ENCODE peak calls at places on chromosomes 5 and 9, in five cellular contexts. J is MM.1S, P is HCT116, H is K562, C is fibroblast of lung. T is an unnamed sample.

GRCh38 chr9:130189840-130190239 is 17.6 kb downstream of the NCS1 start:
- DNase-seq in J (no peak), C (peak), P (no peak), H (no peak), T (no peak)

GRCh38 chr5:3195991-3196390 is 399.6 kb upstream of the IRX1 start:
- DNase-seq in H (no peak), J (no peak), C (no peak), P (no peak), T (peak)

GRCh38 chr9:71675857-71676165 is 92.5 kb downstream of the CEMIP2 start:
- DNase-seq in H (no peak), C (no peak), P (no peak), J (no peak), T (no peak)

GRCh38 chr5:123807177-123807900 is 295.4 kb downstream of the CSNK1G3 start:
- DNase-seq in J (no peak), H (no peak), C (no peak), P (no peak), T (peak)

GRCh38 chr5:10678236-10678635 is 82.8 kb downstream of the DAP start:
- DNase-seq in P (no peak), H (no peak), J (no peak), C (peak), T (no peak)

GRCh38 chr5:17185776-17186175 is 31.7 kb upstream of the BASP1 start:
- DNase-seq in H (no peak), P (no peak), J (no peak), C (peak), T (no peak)

GRCh38 chr9:27880640-27881039 is 307.4 kb upstream of the C9orf72 start:
- DNase-seq in C (no peak), P (no peak), H (no peak), J (no peak), T (no peak)

GRCh38 chr5:36683821-36684434 is 77.5 kb downstream of the SLC1A3 start:
- DNase-seq in H (no peak), J (no peak), C (no peak), P (no peak), T (peak)

GRCh38 chr5:33721491-33722245 is 170.1 kb downstream of the ADAMTS12 start:
- DNase-seq in C (peak), J (no peak), P (no peak), H (no peak), T (no peak)

GRCh38 chr5:132294728-132295504 is 722 bp downstream of the SLC22A4 start:
- DNase-seq in P (peak), J (peak), H (peak), C (peak), T (peak)

GRCh38 chr9:10265102-10265708 is 347.6 kb downstream of the PTPRD start:
- DNase-seq in P (no peak), H (no peak), J (no peak), C (peak), T (no peak)

GRCh38 chr5:159878988-159879471 is 37.3 kb upstream of the ADRA1B start:
- DNase-seq in H (peak), J (no peak), P (no peak), C (peak), T (peak)

GRCh38 chr9:135410831-135411473 is 68.6 kb upstream of the PPP1R26 start:
- DNase-seq in J (no peak), H (no peak), P (no peak), C (no peak), T (peak)

GRCh38 chr5:169094586-169095409 is 206.1 kb downstream of the SLIT3 start:
- DNase-seq in P (no peak), H (no peak), C (peak), J (no peak), T (no peak)

GRCh38 chr9:135387976-135388375 is 91.6 kb upstream of the PPP1R26 start:
- DNase-seq in H (no peak), J (no peak), P (no peak), C (no peak), T (no peak)

GRCh38 chr5:151799407-151799806 is 27.7 kb downstream of the G3BP1 start:
- DNase-seq in C (peak), H (no peak), J (no peak), P (no peak), T (no peak)

GRCh38 chr5:59001154-59001553 is 418.3 kb downstream of the RAB3C start:
- DNase-seq in P (no peak), C (no peak), J (no peak), H (no peak), T (no peak)

GRCh38 chr5:76682395-76682794 is 33.5 kb upstream of the F2R start:
- DNase-seq in J (no peak), H (no peak), C (no peak), P (no peak), T (no peak)

GRCh38 chr5:121315786-121316185 is 535.9 kb upstream of the FTMT start:
- DNase-seq in C (no peak), P (no peak), H (no peak), J (no peak), T (no peak)

GRCh38 chr9:33408087-33408486 is 5.7 kb upstream of the AQP7 start:
- DNase-seq in J (no peak), P (no peak), H (no peak), C (no peak), T (no peak)

GRCh38 chr5:143154495-143155375 is 248.8 kb downstream of the NR3C1 start:
- DNase-seq in J (no peak), P (no peak), C (peak), H (no peak), T (peak)

GRCh38 chr5:78562719-78563330 is 85.7 kb downstream of the LHFPL2 start:
- DNase-seq in H (no peak), P (no peak), C (no peak), J (no peak), T (no peak)

GRCh38 chr5:154765396-154765925 is 10.3 kb downstream of the LARP1 start:
- DNase-seq in H (no peak), P (no peak), C (no peak), J (no peak), T (no peak)

DNA sequence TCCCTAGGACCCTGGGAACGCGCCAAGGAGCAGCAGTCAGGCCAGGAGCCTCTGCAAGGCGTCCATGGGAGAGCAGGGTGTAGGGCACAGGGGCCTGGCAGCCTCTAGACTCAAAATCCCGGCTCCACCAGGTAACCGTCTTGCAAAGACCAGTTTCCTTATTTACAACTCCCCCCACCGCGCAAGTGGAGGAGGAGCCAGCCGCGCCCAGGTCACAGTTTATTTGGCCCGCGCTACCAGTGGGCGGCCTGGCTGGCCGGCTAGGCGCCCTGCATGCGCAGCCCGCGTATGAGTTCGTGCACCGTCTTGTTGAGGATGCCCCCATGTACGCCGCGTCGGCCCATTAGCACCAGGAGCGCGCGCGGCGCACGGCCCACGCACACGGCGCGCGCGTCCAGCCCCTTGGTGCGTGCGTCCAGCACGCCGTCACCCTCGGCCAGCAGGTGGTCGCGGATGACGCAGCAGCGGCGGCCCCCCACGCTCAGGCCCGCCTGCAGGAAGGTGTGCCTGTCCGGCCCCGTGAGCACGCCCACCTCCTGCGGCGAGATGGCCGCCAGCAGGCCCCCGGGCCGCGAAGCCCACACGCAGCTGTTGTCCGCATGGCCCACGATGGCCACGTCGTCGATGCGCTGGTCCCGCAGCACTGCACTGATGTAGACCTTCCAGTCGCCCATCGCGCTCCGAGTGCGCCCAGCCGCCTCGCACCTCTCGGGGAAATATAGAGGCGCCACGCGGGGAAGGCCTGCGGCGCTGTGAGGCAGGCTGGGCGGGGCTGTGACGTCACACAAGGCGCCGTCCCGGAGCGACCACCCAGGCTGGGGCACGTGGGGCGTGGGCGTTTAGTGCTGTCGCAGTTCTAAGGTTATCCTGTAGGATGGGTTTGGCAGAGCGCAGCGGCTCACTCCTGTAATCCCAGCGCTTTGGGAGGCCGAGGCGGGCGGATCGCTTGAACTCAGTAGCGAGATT is at the start of gene PFN3:
- DNase-seq in J (no peak), P (no peak), C (peak), H (no peak), T (no peak)
- TF ChIP-seq EZH2 in J (no peak), P (no peak), C (peak), H (no peak), T (no peak)

GRCh38 chr9:70172532-70172931 is 86.2 kb upstream of the SMC5 start:
- DNase-seq in C (no peak), H (no peak), P (no peak), J (no peak), T (no peak)
- H3K4me3 ChIP-seq in C (no peak), H (no peak), P (no peak), J (no peak), T (no peak)

DNA sequence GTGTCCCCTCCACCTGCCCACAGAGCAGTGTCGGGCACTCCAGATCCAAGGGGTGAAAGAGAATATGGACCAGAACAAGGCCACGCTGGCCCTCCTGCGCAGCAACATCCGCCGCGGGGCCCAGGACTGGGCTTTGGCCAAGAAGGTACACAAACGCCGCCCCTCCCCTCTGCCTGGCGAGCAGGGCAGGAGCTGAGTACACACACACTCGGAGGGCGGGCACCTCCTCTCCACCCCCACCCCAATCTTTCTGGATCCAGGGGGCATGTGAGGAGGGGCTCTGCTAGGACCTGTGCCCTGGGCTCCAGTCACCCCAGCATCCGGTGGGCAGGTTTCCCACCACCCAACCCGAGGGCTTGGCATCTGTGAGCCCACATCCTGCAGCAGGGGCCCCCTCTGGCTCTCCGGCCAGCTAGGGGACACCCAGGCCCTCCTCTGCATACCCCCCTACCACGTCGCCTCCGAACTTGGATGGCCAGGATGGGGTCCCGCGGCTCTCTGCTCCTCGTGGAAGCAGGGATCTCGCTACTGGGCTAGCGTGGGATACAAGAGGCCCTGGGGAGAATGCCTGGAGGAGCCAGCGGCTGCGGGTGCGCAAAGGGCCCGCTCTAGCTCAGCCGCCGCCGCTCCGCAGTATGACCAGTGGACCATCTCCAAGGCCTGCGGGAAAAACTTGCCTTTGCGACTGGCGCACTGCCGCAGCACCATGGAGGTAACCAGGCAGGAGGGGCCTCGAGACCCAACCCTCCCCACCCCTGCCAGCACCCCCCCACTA is 3.1 kb downstream of the CCDC183 start:
- DNase-seq in H (no peak), P (no peak), C (no peak), J (no peak), T (peak)
- TF ChIP-seq EZH2 in H (no peak), P (no peak), C (no peak), J (no peak), T (no peak)

GRCh38 chr5:141483842-141484241 is 988 bp upstream of the PCDHGC4 start:
- DNase-seq in C (no peak), H (no peak), P (no peak), J (no peak), T (peak)
- H3K4me3 ChIP-seq in C (peak), H (no peak), P (no peak), J (no peak), T (peak)

GRCh38 chr9:36136894-36137391 is 410 bp downstream of the GLIPR2 start:
- DNase-seq in C (peak), P (no peak), H (no peak), J (no peak), T (peak)
- TF ChIP-seq EZH2 in C (no peak), P (no peak), H (no peak), J (no peak), T (no peak)

T was measured in neural progenitor cell.